ENCODE peak calls at places on chromosomes 11 and 22, in nine cellular contexts. A, V, Y, N, R, C, P, Z and S are unnamed samples.

GRCh38 chr11:111176603-111177002 is 68.9 kb upstream of the POU2AF2 start:
- DNase-seq in A (no peak), V (no peak), Y (no peak), N (no peak), R (no peak), C (no peak), P (no peak), Z (no peak), S (no peak)

GRCh38 chr11:28820296-28820989 is 712.3 kb downstream of the METTL15 start:
- DNase-seq in A (no peak), V (no peak), Y (no peak), N (no peak), R (no peak), C (peak), P (no peak), Z (no peak), S (no peak)

GRCh38 chr22:48885919-48886305 is 941.8 kb downstream of the BRD1 start:
- DNase-seq in A (peak), V (no peak), Y (peak), N (no peak), R (peak), C (no peak), P (no peak), Z (no peak), S (no peak)

GRCh38 chr11:132357811-132358572 is 987.6 kb downstream of the NTM start:
- DNase-seq in A (no peak), V (no peak), Y (no peak), N (no peak), R (no peak), C (no peak), P (no peak), Z (no peak), S (no peak)

GRCh38 chr11:121451982-121452608 is at the start of gene SORL1:
- DNase-seq in A (peak), V (no peak), Y (peak), N (no peak), R (peak), C (peak), P (peak), Z (peak), S (peak)

GRCh38 chr11:109862808-109863207 is 230.4 kb upstream of the ZC3H12C start:
- DNase-seq in A (no peak), V (no peak), Y (no peak), N (no peak), R (no peak), C (peak), P (no peak), Z (no peak), S (no peak)

GRCh38 chr22:45036154-45036553 is 26.3 kb upstream of the PHF21B start:
- DNase-seq in A (no peak), V (no peak), Y (no peak), N (no peak), R (no peak), C (no peak), P (no peak), Z (no peak), S (no peak)

GRCh38 chr22:32830957-32831356 is 29.5 kb downstream of the TIMP3 start:
- DNase-seq in A (no peak), V (no peak), Y (no peak), N (no peak), R (no peak), C (no peak), P (no peak), Z (no peak), S (no peak)

GRCh38 chr11:130650456-130651068 is 202.1 kb downstream of the ADAMTS15 start:
- DNase-seq in A (no peak), V (no peak), Y (no peak), N (no peak), R (no peak), C (no peak), P (no peak), Z (no peak), S (no peak)

GRCh38 chr22:37279469-37279868 is 2.8 kb upstream of the CYTH4 start:
- DNase-seq in A (no peak), V (no peak), Y (no peak), N (no peak), R (no peak), C (peak), P (no peak), Z (no peak), S (no peak)

GRCh38 chr22:31948002-31948401 is 3.7 kb downstream of the YWHAH start:
- DNase-seq in A (peak), V (no peak), Y (no peak), N (no peak), R (no peak), C (no peak), P (no peak), Z (no peak), S (no peak)

GRCh38 chr11:17572359-17572690 is 25.3 kb downstream of the OTOG start:
- DNase-seq in A (no peak), V (no peak), Y (no peak), N (no peak), R (no peak), C (no peak), P (no peak), Z (no peak), S (no peak)